ENCODE peak calls at places on chromosomes 16 and 17, in ten cellular contexts. R, P, N, U, Z, Y, H, W, F and E are unnamed samples.

GRCh38 chr16:68350951-68351350 is 40.1 kb downstream of the PRMT7 start:
- DNase-seq in R (no peak), P (no peak), N (no peak), U (no peak), Z (no peak), Y (no peak), H (no peak), W (no peak), F (no peak), E (no peak)

GRCh38 chr16:23729503-23730424 is 16.7 kb upstream of the ERN2 start:
- DNase-seq in R (no peak), P (no peak), N (no peak), U (peak), Z (no peak), Y (no peak), H (peak), W (no peak), F (no peak), E (peak)

GRCh38 chr16:12289175-12290063 is 312.9 kb downstream of the SNX29 start:
- DNase-seq in R (no peak), P (no peak), N (no peak), U (no peak), Z (no peak), Y (no peak), H (no peak), W (no peak), F (no peak), E (no peak)

GRCh38 chr17:27756467-27757371 is 43.6 kb downstream of the NOS2 start:
- DNase-seq in R (peak), P (peak), N (peak), U (peak), Z (peak), Y (no peak), H (peak), W (no peak), F (peak), E (peak)

GRCh38 chr16:78705694-78706093 is 606.2 kb downstream of the WWOX start:
- DNase-seq in R (peak), P (no peak), N (no peak), U (peak), Z (no peak), Y (no peak), H (no peak), W (no peak), F (peak), E (peak)

GRCh38 chr16:65833171-65833871 is 533.2 kb upstream of the CDH5 start:
- DNase-seq in R (no peak), P (no peak), N (no peak), U (peak), Z (no peak), Y (peak), H (no peak), W (no peak), F (no peak), E (no peak)

GRCh38 chr17:48240562-48241130 is 133.1 kb downstream of the SNX11 start:
- DNase-seq in R (no peak), P (no peak), N (no peak), U (peak), Z (no peak), Y (no peak), H (peak), W (no peak), F (no peak), E (no peak)

GRCh38 chr16:54584121-54584520 is 297.5 kb upstream of the IRX3 start:
- DNase-seq in R (no peak), P (no peak), N (no peak), U (no peak), Z (no peak), Y (no peak), H (no peak), W (no peak), F (no peak), E (no peak)

GRCh38 chr17:76154935-76155845 is 14.1 kb upstream of the FOXJ1 start:
- DNase-seq in R (no peak), P (no peak), N (no peak), U (no peak), Z (no peak), Y (no peak), H (no peak), W (no peak), F (no peak), E (no peak)

GRCh38 chr17:67912656-67913055 is 83.6 kb downstream of the C17orf58 start:
- DNase-seq in R (no peak), P (no peak), N (no peak), U (no peak), Z (no peak), Y (no peak), H (no peak), W (no peak), F (no peak), E (no peak)

GRCh38 chr17:32915108-32915700 is 12.7 kb upstream of the TMEM98 start:
- DNase-seq in R (no peak), P (no peak), N (no peak), U (no peak), Z (no peak), Y (no peak), H (no peak), W (no peak), F (no peak), E (peak)

GRCh38 chr16:19974607-19975006 is 90.0 kb upstream of the GPRC5B start:
- DNase-seq in R (no peak), P (no peak), N (no peak), U (no peak), Z (no peak), Y (no peak), H (no peak), W (no peak), F (no peak), E (no peak)

GRCh38 chr16:71421911-71422310 is 19.9 kb downstream of the TLE7 start:
- DNase-seq in R (no peak), P (no peak), N (no peak), U (peak), Z (peak), Y (no peak), H (peak), W (no peak), F (no peak), E (peak)

GRCh38 chr16:69921125-69921524 is 30.0 kb upstream of the CLEC18A start:
- DNase-seq in R (no peak), P (no peak), N (no peak), U (peak), Z (no peak), Y (no peak), H (no peak), W (no peak), F (no peak), E (no peak)

GRCh38 chr17:2266045-2266864 is 37.3 kb downstream of the SMG6 start:
- DNase-seq in R (peak), P (no peak), N (peak), U (no peak), Z (peak), Y (no peak), H (no peak), W (no peak), F (peak), E (no peak)

GRCh38 chr16:70160388-70160787 is 13.2 kb upstream of the CLEC18C start:
- DNase-seq in R (no peak), P (no peak), N (no peak), U (no peak), Z (no peak), Y (no peak), H (no peak), W (no peak), F (no peak), E (no peak)

GRCh38 chr16:19393226-19394074 is 24.2 kb upstream of the TMC5 start:
- DNase-seq in R (no peak), P (no peak), N (no peak), U (peak), Z (no peak), Y (peak), H (peak), W (peak), F (no peak), E (peak)

GRCh38 chr17:17201907-17202306 is 4.2 kb downstream of the PLD6 start:
- DNase-seq in R (no peak), P (no peak), N (no peak), U (no peak), Z (no peak), Y (no peak), H (no peak), W (no peak), F (no peak), E (no peak)

GRCh38 chr16:81491522-81492188 is 47.0 kb downstream of the CMIP start:
- DNase-seq in R (no peak), P (no peak), N (no peak), U (no peak), Z (no peak), Y (no peak), H (no peak), W (no peak), F (peak), E (no peak)

GRCh38 chr17:7445011-7445927 is at the start of gene CHRNB1:
- DNase-seq in R (no peak), P (peak), N (no peak), U (no peak), Z (peak), Y (no peak), H (no peak), W (peak), F (no peak), E (peak)

GRCh38 chr16:86528061-86528929 is 18.0 kb downstream of the FOXF1 start:
- DNase-seq in R (no peak), P (no peak), N (no peak), U (no peak), Z (no peak), Y (no peak), H (no peak), W (no peak), F (no peak), E (no peak)

GRCh38 chr16:65834680-65835079 is 531.8 kb upstream of the CDH5 start:
- DNase-seq in R (no peak), P (no peak), N (no peak), U (no peak), Z (no peak), Y (no peak), H (no peak), W (no peak), F (no peak), E (no peak)

GRCh38 chr16:83538707-83539106 is 269.1 kb upstream of the HSBP1 start:
- DNase-seq in R (no peak), P (no peak), N (no peak), U (no peak), Z (no peak), Y (no peak), H (no peak), W (no peak), F (no peak), E (no peak)

GRCh38 chr17:48246623-48247022 is 139.1 kb downstream of the SNX11 start:
- DNase-seq in R (no peak), P (no peak), N (no peak), U (peak), Z (no peak), Y (no peak), H (peak), W (no peak), F (no peak), E (peak)

GRCh38 chr16:11089504-11090124 is 145.2 kb downstream of the CLEC16A start:
- DNase-seq in R (no peak), P (no peak), N (no peak), U (no peak), Z (no peak), Y (no peak), H (no peak), W (no peak), F (no peak), E (no peak)

GRCh38 chr16:57848181-57848580 is 45.9 kb upstream of the KIFC3 start:
- DNase-seq in R (no peak), P (no peak), N (no peak), U (no peak), Z (no peak), Y (no peak), H (no peak), W (no peak), F (no peak), E (no peak)

GRCh38 chr17:59800530-59800942 is 92.2 kb downstream of the TUBD1 start:
- DNase-seq in R (no peak), P (no peak), N (no peak), U (peak), Z (no peak), Y (no peak), H (no peak), W (no peak), F (no peak), E (no peak)

GRCh38 chr16:85356157-85356556 is 243.9 kb upstream of the CIBAR2 start:
- DNase-seq in R (no peak), P (no peak), N (no peak), U (no peak), Z (no peak), Y (no peak), H (no peak), W (no peak), F (no peak), E (no peak)